ENCODE peak calls at places on chromosomes 11 and 22, in ten cellular contexts. Z is PC-9; F is mucosa of descending colon; V is hypothalamus; C is iris pigment epithelial cell; H is NCI-H146; W is M059J; A is activated CD4-positive, alpha-beta T cell treated with anti-CD3 and anti-CD28 coated beads for 24 hours; M is AG04450; N is type B pancreatic cell. O is an unnamed sample.

GRCh38 chr11:119461250-119461963 is 38.4 kb upstream of the THY1 start:
- DNase-seq in Z (no peak), F (no peak), V (no peak), C (no peak), H (peak), W (peak), A (no peak), M (no peak), N (no peak), O (peak)

GRCh38 chr11:32034149-32034548 is 56.7 kb upstream of the RCN1 start:
- DNase-seq in Z (no peak), F (no peak), V (no peak), C (peak), H (no peak), W (peak), A (no peak), M (peak), N (no peak), O (no peak)

GRCh38 chr11:123590296-123590912 is 64.0 kb downstream of the SCN3B start:
- DNase-seq in Z (peak), F (no peak), V (no peak), C (peak), H (no peak), W (peak), A (no peak), M (no peak), N (no peak), O (no peak)

GRCh38 chr11:33933607-33934006 is 41.7 kb upstream of the LMO2 start:
- DNase-seq in Z (no peak), F (no peak), V (no peak), C (no peak), H (no peak), W (no peak), A (no peak), M (no peak), N (no peak), O (no peak)

GRCh38 chr11:76073716-76074115 is 132.6 kb downstream of the WNT11 start:
- DNase-seq in Z (no peak), F (no peak), V (no peak), C (peak), H (no peak), W (no peak), A (no peak), M (no peak), N (no peak), O (no peak)

GRCh38 chr11:62143727-62144126 is 19.9 kb downstream of the INCENP start:
- DNase-seq in Z (no peak), F (no peak), V (no peak), C (no peak), H (no peak), W (no peak), A (no peak), M (no peak), N (peak), O (no peak)

GRCh38 chr11:94638902-94639373 is 71.8 kb downstream of the PIWIL4 start:
- DNase-seq in Z (peak), F (no peak), V (no peak), C (peak), H (no peak), W (peak), A (no peak), M (no peak), N (no peak), O (no peak)

GRCh38 chr11:59770324-59770723 is 15.1 kb downstream of the STX3 start:
- DNase-seq in Z (no peak), F (no peak), V (no peak), C (no peak), H (no peak), W (no peak), A (no peak), M (no peak), N (no peak), O (no peak)

GRCh38 chr11:34331329-34331728 is 26.5 kb downstream of the ABTB2 start:
- DNase-seq in Z (peak), F (no peak), V (no peak), C (peak), H (peak), W (peak), A (no peak), M (no peak), N (no peak), O (peak)

GRCh38 chr11:67372993-67373915 is at the start of gene CLCF1:
- DNase-seq in Z (peak), F (peak), V (no peak), C (peak), H (peak), W (peak), A (no peak), M (peak), N (no peak), O (peak)

GRCh38 chr22:25083414-25084166 is 116.1 kb upstream of the CRYBB3 start:
- DNase-seq in Z (no peak), F (peak), V (no peak), C (no peak), H (peak), W (no peak), A (no peak), M (no peak), N (no peak), O (peak)

GRCh38 chr11:20247540-20248138 is 87.4 kb upstream of the DBX1 start:
- DNase-seq in Z (no peak), F (no peak), V (no peak), C (no peak), H (no peak), W (no peak), A (no peak), M (no peak), N (no peak), O (no peak)

GRCh38 chr11:14388352-14388751 is 29.4 kb upstream of the RRAS2 start:
- DNase-seq in Z (no peak), F (no peak), V (no peak), C (no peak), H (no peak), W (no peak), A (no peak), M (no peak), N (no peak), O (no peak)

O was measured in NCI-H69.